ENCODE peak calls at places on chromosome 19, in nine cellular contexts. R is lower lobe of right lung; Z is transverse colon; W is heart right ventricle; E is mucosa of gallbladder; P is islet precursor cell; L is body of pancreas; Y is stimulated activated CD8-positive, alpha-beta memory T cell treated with anti-CD3 and anti-CD28 coated beads, Interleukin-7, amount 100 ng/mL, for 24 hours; S is activated CD8-positive, alpha-beta T cell treated with anti-CD3 and anti-CD28 coated beads for 36 hours. B is an unnamed sample.

GRCh38 chr19:42422576-42423461 is 4.4 kb downstream of the LIPE start:
- DNase-seq in R (no peak), P (no peak), S (peak), L (peak), Z (peak), W (peak), E (no peak), Y (peak), B (no peak)

GRCh38 chr19:18433039-18433691 is 4.8 kb downstream of the ISYNA1 start:
- DNase-seq in L (no peak), S (peak), Z (no peak), R (no peak), Y (no peak), E (no peak), W (no peak), P (peak), B (peak)

GRCh38 chr19:6246174-6247006 is 33.4 kb downstream of the MLLT1 start:
- DNase-seq in Y (no peak), Z (no peak), P (no peak), L (no peak), R (peak), S (no peak), W (no peak), E (no peak), B (no peak)

GRCh38 chr19:17522988-17523872 is 11.8 kb downstream of the PGLS start:
- DNase-seq in L (peak), S (peak), E (peak), P (no peak), W (peak), Z (peak), Y (peak), R (peak), B (no peak)

GRCh38 chr19:3479819-3480215 is 508 bp downstream of the SMIM24 start:
- DNase-seq in S (peak), P (no peak), Y (no peak), W (no peak), Z (no peak), L (no peak), R (no peak), E (peak), B (peak)

GRCh38 chr19:16457195-16457953 is 14.4 kb downstream of the EPS15L1 start:
- DNase-seq in W (peak), Z (no peak), L (peak), Y (no peak), S (peak), E (no peak), P (no peak), R (peak), B (peak)

GRCh38 chr19:55602104-55603001 is 2.3 kb downstream of the ZNF524 start:
- DNase-seq in L (no peak), P (no peak), R (peak), Y (no peak), S (no peak), Z (no peak), E (no peak), W (no peak), B (no peak)

GRCh38 chr19:30666301-30666803 is 294.2 kb downstream of the ZNF536 start:
- DNase-seq in E (peak), W (peak), Z (peak), L (peak), Y (peak), P (peak), S (peak), R (no peak), B (peak)

GRCh38 chr19:38210458-38210987 is 13.5 kb downstream of the DPF1 start:
- DNase-seq in E (peak), R (no peak), L (peak), W (peak), Z (peak), P (peak), S (no peak), Y (no peak), B (no peak)

GRCh38 chr19:54188224-54188871 is 1.0 kb downstream of the MBOAT7 start:
- DNase-seq in S (peak), W (no peak), E (peak), Y (no peak), R (peak), Z (no peak), P (peak), L (no peak), B (peak)

GRCh38 chr19:1942078-1942933 is 1.3 kb downstream of the CSNK1G2 start:
- DNase-seq in P (peak), Z (peak), L (peak), W (peak), R (peak), S (peak), Y (peak), E (peak), B (peak)

GRCh38 chr19:956747-957451 is 27.2 kb upstream of the WDR18 start:
- DNase-seq in P (peak), Z (no peak), E (no peak), S (no peak), W (no peak), R (no peak), Y (no peak), L (peak), B (no peak)

GRCh38 chr19:42440357-42441046 is 2.2 kb downstream of the CXCL17 start:
- DNase-seq in Y (peak), R (peak), E (peak), P (peak), L (peak), Z (peak), S (peak), W (peak), B (peak)

GRCh38 chr19:19371056-19371455 is 34.4 kb upstream of the GATAD2A start:
- DNase-seq in S (no peak), Y (no peak), E (no peak), Z (peak), W (no peak), R (no peak), P (peak), L (no peak), B (no peak)

GRCh38 chr19:18279516-18280246 is 1.7 kb downstream of the JUND start:
- DNase-seq in P (peak), S (peak), E (peak), R (peak), L (peak), W (peak), Y (peak), Z (peak), B (peak)

GRCh38 chr19:58054792-58055482 is 4.1 kb upstream of the ZNF135 start:
- DNase-seq in P (no peak), E (peak), L (peak), Z (peak), Y (no peak), S (no peak), W (peak), R (no peak), B (no peak)

GRCh38 chr19:18291590-18292459 is 10.4 kb upstream of the JUND start:
- DNase-seq in E (peak), W (peak), R (peak), Z (peak), S (peak), L (peak), P (peak), Y (peak), B (peak)

GRCh38 chr19:5587071-5587455 is 19.3 kb upstream of the TINCR start:
- DNase-seq in P (no peak), L (no peak), Z (no peak), S (no peak), Y (no peak), R (no peak), W (no peak), E (no peak), B (no peak)

GRCh38 chr19:38162094-38162493 is 61.9 kb downstream of the DPF1 start:
- DNase-seq in W (no peak), S (no peak), Z (no peak), R (no peak), L (no peak), Y (no peak), E (no peak), P (no peak), B (no peak)

GRCh38 chr19:3554254-3555083 is 2.9 kb downstream of the MFSD12 start:
- DNase-seq in Z (no peak), R (no peak), E (no peak), W (no peak), P (no peak), S (peak), Y (no peak), L (no peak), B (no peak)

GRCh38 chr19:28039677-28040381 is 1173.1 kb downstream of the UQCRFS1 start:
- DNase-seq in W (no peak), Z (no peak), Y (no peak), R (no peak), E (peak), S (no peak), P (peak), L (no peak), B (no peak)

GRCh38 chr19:5330307-5330720 is 10.3 kb downstream of the PTPRS start:
- DNase-seq in R (no peak), E (no peak), Y (no peak), Z (no peak), L (no peak), P (no peak), S (no peak), W (no peak), B (no peak)

GRCh38 chr19:51702754-51703654 is 9.9 kb downstream of the SPACA6 start:
- DNase-seq in E (peak), S (no peak), P (peak), R (peak), W (peak), Y (no peak), L (peak), Z (peak), B (peak)

B was measured in K562.